ENCODE peak calls at places on chromosomes 3 and 15, in nine cellular contexts. G, B, Q, L, Z, E, X, I and A are unnamed samples.

GRCh38 chr3:190027116-190027515 is 93.6 kb downstream of the P3H2 start:
- DNase-seq in L (no peak), G (no peak), E (no peak), B (no peak), X (no peak), Z (no peak), I (no peak), Q (no peak), A (no peak)

GRCh38 chr3:13276438-13277129 is 143.5 kb downstream of the NUP210 start:
- DNase-seq in X (no peak), Z (peak), E (no peak), G (no peak), I (no peak), B (no peak), Q (no peak), L (no peak), A (no peak)

GRCh38 chr3:47109393-47109792 is 54.5 kb downstream of the SETD2 start:
- DNase-seq in L (no peak), G (no peak), Q (no peak), E (no peak), B (no peak), X (no peak), I (no peak), Z (no peak), A (no peak)

GRCh38 chr15:90407871-90408317 is 19.9 kb downstream of the IQGAP1 start:
- DNase-seq in X (no peak), I (no peak), G (no peak), Z (no peak), Q (no peak), E (no peak), B (no peak), L (no peak), A (no peak)

GRCh38 chr3:50401973-50402372 is 42.7 kb upstream of the TMEM115 start:
- DNase-seq in E (no peak), Z (no peak), I (no peak), Q (no peak), X (no peak), L (no peak), G (no peak), B (no peak), A (peak)

GRCh38 chr3:194328080-194328571 is 23.0 kb downstream of the CPN2 start:
- DNase-seq in B (no peak), G (peak), X (no peak), Q (no peak), E (peak), L (no peak), Z (no peak), I (no peak), A (no peak)

GRCh38 chr3:22121068-22121706 is 370.2 kb upstream of the ZNF385D start:
- DNase-seq in Q (no peak), Z (no peak), I (peak), B (no peak), L (no peak), X (no peak), E (no peak), G (no peak), A (no peak)

GRCh38 chr3:140505256-140505655 is 172.6 kb upstream of the TRIM42 start:
- DNase-seq in Z (no peak), I (no peak), G (no peak), Q (no peak), X (no peak), B (no peak), E (no peak), L (no peak), A (no peak)

GRCh38 chr15:22892333-22892732 is 53.9 kb downstream of the NIPA2 start:
- DNase-seq in Z (no peak), Q (no peak), G (no peak), B (no peak), E (no peak), I (no peak), X (no peak), L (no peak), A (no peak)

GRCh38 chr15:70238917-70239316 is 141.2 kb upstream of the TLE3 start:
- DNase-seq in I (no peak), L (no peak), Q (no peak), Z (peak), B (peak), X (no peak), G (no peak), E (no peak), A (no peak)

DNA sequence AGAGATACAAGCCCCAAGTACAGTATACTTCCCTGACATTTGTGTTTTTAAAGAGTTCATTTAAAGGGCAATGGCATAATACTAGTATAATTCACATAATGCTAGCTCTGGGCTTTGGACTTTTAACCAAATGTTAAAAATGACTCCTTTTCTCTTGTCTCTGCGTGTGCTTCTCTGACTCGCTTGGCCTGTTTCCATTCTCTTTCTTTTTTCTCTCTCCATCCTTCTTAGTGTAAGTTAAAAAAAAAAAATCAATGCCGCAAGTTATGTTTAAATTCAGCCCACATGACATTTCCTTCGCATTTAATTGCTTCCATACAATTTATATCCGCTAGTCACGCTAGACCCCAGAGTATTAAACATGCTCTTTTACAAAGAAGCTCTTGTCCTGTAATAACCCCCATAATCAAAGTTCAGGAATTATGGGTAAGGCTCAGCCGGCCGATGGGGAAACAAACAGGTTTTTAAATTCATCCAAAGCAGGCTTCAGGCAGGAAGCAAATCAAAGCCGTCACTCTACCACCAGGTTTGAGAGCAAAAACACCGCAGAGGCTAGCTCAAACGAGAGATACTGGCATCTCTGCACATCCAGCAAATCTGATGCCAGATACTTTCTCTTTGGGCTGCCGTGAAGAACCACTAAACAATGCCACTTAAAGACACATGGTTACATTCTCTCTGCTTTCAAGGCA is 19.3 kb downstream of the WWTR1 start:
- DNase-seq in E (no peak), Q (no peak), G (no peak), I (no peak), Z (no peak), L (no peak), X (no peak), B (no peak), A (no peak)
- TF ChIP-seq POLR2A in E (no peak), Q (no peak), G (no peak), I (no peak), Z (no peak), L (no peak), X (no peak), B (no peak), A (no peak)

DNA sequence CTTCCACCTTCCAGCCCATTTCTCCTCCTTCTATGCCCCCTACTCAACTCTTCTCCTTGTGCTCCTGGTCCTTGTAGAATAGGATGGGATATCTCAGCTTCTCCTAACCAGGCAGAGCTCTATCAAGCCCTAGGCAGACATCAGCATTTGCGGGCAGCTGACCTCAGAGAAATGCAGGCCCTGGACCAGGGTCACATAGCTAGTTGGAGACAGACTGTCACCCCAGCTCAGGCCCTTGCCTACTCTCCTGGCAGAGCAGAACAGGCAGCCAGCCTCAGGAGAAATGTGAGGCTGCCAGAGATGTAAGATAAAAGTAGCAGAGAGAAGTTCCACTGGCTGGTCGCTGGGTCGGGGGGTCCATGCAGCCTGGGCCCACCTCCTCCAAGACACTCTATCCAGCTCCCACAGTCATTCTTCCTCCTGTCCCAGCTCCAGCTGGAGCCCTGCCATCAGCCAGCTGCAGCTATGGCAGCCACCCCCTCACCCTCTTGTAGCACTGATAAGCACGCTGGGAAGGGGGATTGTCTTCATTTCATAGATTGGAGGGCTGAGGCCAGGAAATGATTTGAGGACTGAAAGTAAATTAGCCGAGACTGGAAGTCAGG is 4.0 kb downstream of the CYP8B1 start:
- DNase-seq in L (no peak), E (no peak), G (no peak), Z (no peak), Q (no peak), X (no peak), B (no peak), I (no peak), A (peak)
- TF ChIP-seq POLR2A in L (no peak), E (no peak), G (no peak), Z (no peak), Q (no peak), X (no peak), B (no peak), I (no peak), A (no peak)

GRCh38 chr15:43492673-43493601 is at the start of gene TP53BP1:
- DNase-seq in L (peak), Q (peak), Z (peak), B (peak), X (peak), E (peak), G (peak), I (peak), A (peak)
- TF ChIP-seq POLR2A in L (no peak), Q (no peak), Z (no peak), B (no peak), X (peak), E (peak), G (peak), I (no peak), A (peak)

GRCh38 chr3:100260081-100260684 is 609 bp upstream of the TBC1D23 start:
- DNase-seq in E (no peak), B (peak), X (no peak), Z (peak), G (no peak), Q (no peak), I (peak), L (peak), A (peak)

GRCh38 chr3:100261481-100261903 is 700 bp downstream of the TBC1D23 start:
- DNase-seq in X (no peak), Q (no peak), Z (no peak), B (no peak), E (no peak), I (peak), L (no peak), G (no peak), A (no peak)

GRCh38 chr3:100257601-100258000 is 3.2 kb upstream of the TBC1D23 start:
- DNase-seq in L (no peak), E (no peak), Z (no peak), B (no peak), X (no peak), I (no peak), Q (no peak), G (no peak), A (no peak)

GRCh38 chr3:100263583-100263982 is 2.8 kb downstream of the TBC1D23 start:
- DNase-seq in Z (no peak), I (no peak), E (no peak), Q (no peak), L (no peak), B (no peak), G (no peak), X (no peak), A (no peak)

DNA sequence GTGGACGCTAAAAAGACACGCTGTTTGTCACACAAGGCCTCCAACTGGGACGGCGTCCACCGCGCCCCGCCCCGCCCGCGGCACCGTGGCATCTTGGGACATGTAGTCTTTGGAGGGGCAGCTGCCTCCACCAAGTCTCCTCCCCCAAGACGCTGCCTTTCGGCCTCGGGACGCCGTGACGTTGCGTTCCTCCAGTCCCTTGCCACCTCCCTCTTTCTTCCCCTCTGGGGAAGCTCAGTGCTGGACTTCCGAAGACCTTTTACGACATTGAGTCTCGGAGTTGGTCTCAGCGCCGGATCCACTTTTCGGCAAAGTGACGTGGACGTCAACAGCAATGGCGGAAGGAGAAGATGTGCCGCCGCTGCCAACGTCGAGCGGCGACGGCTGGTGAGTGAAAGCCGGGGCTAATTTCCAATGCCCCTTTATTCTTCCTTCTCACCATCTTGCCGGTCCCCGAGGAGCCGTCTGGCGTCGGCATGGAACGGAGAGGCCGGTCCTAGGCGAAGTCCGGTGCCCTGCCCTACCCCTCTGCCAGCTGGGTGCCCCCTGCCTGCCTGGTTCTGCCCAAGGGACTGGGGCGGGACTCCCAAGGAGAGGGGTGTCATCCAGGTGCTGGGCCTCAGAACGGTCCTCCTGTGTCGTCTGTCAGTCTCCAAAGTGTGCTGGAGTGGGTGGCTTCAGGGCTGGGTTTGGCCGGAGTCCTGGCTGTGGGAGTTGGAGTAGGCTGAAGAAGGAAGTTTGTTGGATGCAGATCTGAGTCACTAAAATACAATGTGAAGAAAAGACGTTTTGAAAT is at the start of gene TBC1D23:
- DNase-seq in L (peak), I (peak), B (peak), E (peak), Z (peak), G (peak), X (peak), Q (peak), A (peak)
- TF ChIP-seq POLR2A in L (peak), I (peak), B (no peak), E (peak), Z (peak), G (peak), X (peak), Q (peak), A (peak)

DNA sequence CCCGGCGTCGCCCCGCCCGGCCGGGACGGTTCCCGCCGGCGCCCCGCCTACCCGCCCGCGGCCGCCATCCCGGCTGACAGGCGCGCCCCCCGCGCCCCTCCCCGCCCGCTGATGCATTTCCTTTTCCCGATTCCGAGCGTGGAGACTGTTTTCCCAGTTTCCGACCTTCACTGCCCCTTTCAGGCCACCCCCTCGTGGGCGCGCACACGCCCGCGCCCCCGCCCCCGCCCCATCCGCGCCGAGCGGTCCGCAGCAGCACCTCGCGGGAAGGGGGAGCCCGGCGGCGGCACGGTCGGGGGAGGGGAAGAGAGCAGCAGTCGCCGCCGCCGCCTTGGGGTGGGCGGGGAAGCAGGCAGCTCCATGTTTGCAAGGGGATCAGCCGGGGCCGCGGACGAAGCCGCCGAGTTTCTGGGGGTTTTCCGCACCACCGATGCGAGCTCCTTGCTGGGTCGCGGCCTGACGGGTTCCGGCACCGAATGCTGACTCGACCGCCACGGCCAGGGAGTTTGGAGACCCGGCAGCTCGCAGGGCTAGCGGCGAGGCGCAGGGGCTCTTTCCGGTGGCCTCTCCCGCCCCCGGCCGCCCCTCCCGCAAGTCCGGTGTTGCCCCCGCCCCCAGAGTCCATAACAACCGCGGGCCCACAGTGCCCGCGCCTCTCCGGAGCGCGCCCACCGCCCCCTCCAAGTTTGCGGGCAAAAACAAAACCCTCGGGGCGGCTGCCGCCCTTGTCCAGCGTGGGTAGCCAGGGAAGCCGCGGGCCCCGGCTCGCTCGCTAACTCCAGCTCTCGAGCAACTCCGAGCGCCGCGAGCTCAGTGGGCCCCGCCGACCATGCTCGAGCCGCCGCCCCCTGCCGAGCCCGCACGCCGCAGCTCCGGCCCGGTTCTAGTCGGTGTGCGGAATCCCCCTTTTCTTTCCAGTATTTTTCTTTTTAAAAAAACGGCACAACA is 3.3 kb upstream of the SIN3A start:
- DNase-seq in Z (peak), E (peak), Q (peak), G (no peak), B (peak), L (no peak), X (peak), I (no peak), A (peak)
- TF ChIP-seq POLR2A in Z (no peak), E (peak), Q (no peak), G (peak), B (no peak), L (no peak), X (no peak), I (no peak), A (no peak)

DNA sequence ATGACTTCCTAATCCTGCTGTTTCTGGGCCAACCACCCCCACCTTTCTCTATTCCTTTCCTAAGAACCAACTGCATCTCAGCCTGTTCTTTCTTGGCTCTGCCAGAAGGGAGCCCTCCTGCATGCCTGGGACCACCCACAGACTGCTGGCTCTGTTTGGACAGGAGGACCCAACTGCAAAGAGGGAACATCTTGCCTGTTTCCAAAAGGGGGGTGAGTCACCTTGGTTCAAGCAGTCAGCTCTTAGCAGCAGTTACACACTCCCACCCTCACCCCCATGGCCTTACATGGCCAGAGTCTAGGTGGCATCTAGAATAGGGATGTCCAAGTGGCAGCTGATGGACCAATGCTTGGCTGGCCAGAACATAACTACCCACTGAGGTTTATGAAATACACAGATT is 116.1 kb upstream of the PRICKLE2 start:
- DNase-seq in E (no peak), Q (no peak), G (no peak), X (no peak), Z (no peak), L (peak), B (no peak), I (no peak), A (no peak)
- TF ChIP-seq POLR2A in E (no peak), Q (no peak), G (no peak), X (no peak), Z (no peak), L (no peak), B (no peak), I (no peak), A (no peak)

DNA sequence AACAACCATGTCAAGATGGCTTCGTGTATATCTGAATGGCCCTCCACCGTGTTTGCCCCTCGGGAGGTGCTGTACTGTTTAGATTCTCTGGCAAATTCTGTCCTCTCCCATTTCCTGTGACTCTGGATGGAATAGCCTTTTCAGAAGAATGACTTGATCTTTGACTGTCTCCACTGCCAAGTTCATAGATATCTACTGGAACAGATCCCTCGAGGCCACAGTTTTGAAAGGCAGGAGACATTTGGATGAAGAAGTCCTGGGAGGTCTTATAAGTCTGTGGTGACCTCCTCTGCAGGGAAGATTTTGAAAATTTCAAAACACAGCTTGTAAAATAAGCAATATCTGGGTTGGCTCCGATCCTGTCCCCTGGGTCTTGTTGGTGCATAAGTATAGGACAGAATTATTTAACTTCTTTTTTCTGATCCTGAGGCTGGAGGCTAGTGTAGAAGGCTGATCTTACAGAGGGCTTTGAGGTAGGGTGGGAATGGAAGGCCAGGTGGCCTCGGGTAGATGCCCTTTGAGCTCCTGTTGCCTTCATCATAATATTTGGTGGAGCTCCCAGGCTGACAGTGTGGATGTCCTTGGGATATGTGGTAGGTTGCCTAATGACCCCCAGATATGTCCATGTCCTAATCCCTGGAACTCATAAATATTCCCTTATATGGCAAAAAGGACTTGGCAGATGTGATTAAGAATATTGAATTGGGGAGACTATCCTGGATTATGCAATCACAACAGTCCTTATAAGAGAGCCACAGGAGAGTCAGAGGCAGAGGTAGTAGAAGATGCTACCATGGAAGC is 5.3 kb downstream of the ADAMTSL3 start:
- DNase-seq in Z (peak), G (no peak), X (no peak), Q (no peak), B (no peak), L (peak), E (no peak), I (peak), A (no peak)
- TF ChIP-seq POLR2A in Z (no peak), G (no peak), X (no peak), Q (no peak), B (no peak), L (no peak), E (no peak), I (no peak), A (no peak)